ENCODE peak calls at places on chromosome 16, in four cellular contexts. One of them, this sample, is unnamed.

GRCh38 chr16:84650062-84650991 is 2.0 kb downstream of the KLHL36 start:
- DNase-seq in GM23338: no peak
- DNase-seq in fibroblast of lung: peak
- DNase-seq in SK-N-MC: no peak
- DNase-seq in this sample: no peak

GRCh38 chr16:50841081-50841886 is 99.4 kb downstream of the CYLD start:
- DNase-seq in GM23338: peak
- DNase-seq in fibroblast of lung: no peak
- DNase-seq in SK-N-MC: no peak
- DNase-seq in this sample: no peak

GRCh38 chr16:50011707-50012106 is 13.3 kb upstream of the CNEP1R1 start:
- DNase-seq in GM23338: no peak
- DNase-seq in fibroblast of lung: peak
- DNase-seq in SK-N-MC: no peak
- DNase-seq in this sample: peak

GRCh38 chr16:9843424-9844013 is 338.7 kb downstream of the GRIN2A start:
- DNase-seq in GM23338: no peak
- DNase-seq in fibroblast of lung: no peak
- DNase-seq in SK-N-MC: no peak
- DNase-seq in this sample: no peak

GRCh38 chr16:7177875-7178274 is 154.8 kb upstream of the RBFOX1 start:
- DNase-seq in GM23338: no peak
- DNase-seq in fibroblast of lung: no peak
- DNase-seq in SK-N-MC: no peak
- DNase-seq in this sample: no peak

GRCh38 chr16:70695351-70696070 is 9.7 kb upstream of the MTSS2 start:
- DNase-seq in GM23338: peak
- DNase-seq in fibroblast of lung: no peak
- DNase-seq in SK-N-MC: no peak
- DNase-seq in this sample: peak

GRCh38 chr16:2969545-2970521 is 685 bp downstream of the PAQR4 start:
- DNase-seq in GM23338: peak
- DNase-seq in fibroblast of lung: peak
- DNase-seq in SK-N-MC: no peak
- DNase-seq in this sample: peak

GRCh38 chr16:71499775-71500364 is 10.7 kb upstream of the ZNF19 start:
- DNase-seq in GM23338: peak
- DNase-seq in fibroblast of lung: peak
- DNase-seq in SK-N-MC: peak
- DNase-seq in this sample: peak

GRCh38 chr16:51854401-51854951 is 692.5 kb downstream of the TOX3 start:
- DNase-seq in GM23338: no peak
- DNase-seq in fibroblast of lung: no peak
- DNase-seq in SK-N-MC: no peak
- DNase-seq in this sample: no peak

GRCh38 chr16:51151951-51152663 is 1.0 kb upstream of the SALL1 start:
- DNase-seq in GM23338: peak
- DNase-seq in fibroblast of lung: peak
- DNase-seq in SK-N-MC: no peak
- DNase-seq in this sample: no peak

GRCh38 chr16:19223235-19223847 is 55.3 kb downstream of the SYT17 start:
- DNase-seq in GM23338: peak
- DNase-seq in fibroblast of lung: no peak
- DNase-seq in SK-N-MC: no peak
- DNase-seq in this sample: peak

GRCh38 chr16:76926595-76926994 is 264.4 kb upstream of the MON1B start:
- DNase-seq in GM23338: peak
- DNase-seq in fibroblast of lung: no peak
- DNase-seq in SK-N-MC: no peak
- DNase-seq in this sample: no peak

GRCh38 chr16:49731911-49732310 is 124.0 kb downstream of the ZNF423 start:
- DNase-seq in GM23338: no peak
- DNase-seq in fibroblast of lung: no peak
- DNase-seq in SK-N-MC: no peak
- DNase-seq in this sample: no peak

DNA sequence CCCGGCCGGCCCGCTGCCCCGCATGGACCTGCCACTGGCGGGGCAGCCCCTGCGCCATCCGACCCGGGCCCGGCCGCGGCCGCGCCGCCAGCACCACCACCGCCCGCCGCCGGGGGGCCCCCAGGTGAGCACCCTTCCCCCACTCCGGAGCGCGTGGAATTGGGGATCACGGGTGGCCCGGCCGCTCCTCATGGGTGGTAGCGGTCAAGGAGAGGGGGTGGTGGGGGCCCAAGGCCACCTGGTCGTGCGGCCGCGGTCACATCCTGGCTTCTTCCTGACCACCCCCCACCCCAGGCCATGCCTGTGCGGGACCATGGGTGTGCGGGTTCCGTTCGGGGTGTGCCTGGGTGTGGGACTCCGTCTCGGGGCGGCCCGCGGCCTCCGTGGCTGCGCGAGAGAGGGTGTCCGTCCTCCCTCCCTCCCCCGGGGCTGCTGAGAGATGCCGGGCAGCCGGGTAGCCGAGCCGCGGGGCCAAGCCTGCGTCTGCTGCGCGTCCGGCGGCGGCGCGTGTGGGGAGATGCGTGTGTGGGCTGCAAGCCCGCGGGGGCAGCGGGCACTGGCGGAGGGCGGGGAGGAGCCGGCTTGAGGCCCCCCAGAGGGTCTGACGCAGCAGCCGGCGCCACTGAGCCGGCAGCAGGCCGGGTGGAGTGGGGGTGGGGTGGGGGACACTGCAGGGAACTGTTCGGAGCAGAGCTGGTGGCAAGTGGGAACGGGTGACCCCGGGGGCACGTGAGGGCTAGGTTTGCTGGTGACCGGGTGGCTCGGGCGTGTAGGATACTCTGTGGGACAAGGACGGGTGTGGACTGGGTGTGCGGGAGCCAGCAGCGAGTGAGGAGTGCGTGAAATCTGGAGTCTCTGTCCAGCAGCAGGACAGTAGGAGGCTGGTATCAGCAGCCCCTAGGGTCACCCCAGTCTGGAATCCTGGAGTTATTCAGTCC is 6.7 kb downstream of the ACD start:
- DNase-seq in GM23338: no peak
- DNase-seq in fibroblast of lung: no peak
- DNase-seq in SK-N-MC: no peak
- DNase-seq in this sample: no peak
- TF ChIP-seq EZH2 in GM23338: no peak
- TF ChIP-seq EZH2 in fibroblast of lung: peak
- TF ChIP-seq EZH2 in SK-N-MC: no peak
- TF ChIP-seq EZH2 in this sample: no peak

DNA sequence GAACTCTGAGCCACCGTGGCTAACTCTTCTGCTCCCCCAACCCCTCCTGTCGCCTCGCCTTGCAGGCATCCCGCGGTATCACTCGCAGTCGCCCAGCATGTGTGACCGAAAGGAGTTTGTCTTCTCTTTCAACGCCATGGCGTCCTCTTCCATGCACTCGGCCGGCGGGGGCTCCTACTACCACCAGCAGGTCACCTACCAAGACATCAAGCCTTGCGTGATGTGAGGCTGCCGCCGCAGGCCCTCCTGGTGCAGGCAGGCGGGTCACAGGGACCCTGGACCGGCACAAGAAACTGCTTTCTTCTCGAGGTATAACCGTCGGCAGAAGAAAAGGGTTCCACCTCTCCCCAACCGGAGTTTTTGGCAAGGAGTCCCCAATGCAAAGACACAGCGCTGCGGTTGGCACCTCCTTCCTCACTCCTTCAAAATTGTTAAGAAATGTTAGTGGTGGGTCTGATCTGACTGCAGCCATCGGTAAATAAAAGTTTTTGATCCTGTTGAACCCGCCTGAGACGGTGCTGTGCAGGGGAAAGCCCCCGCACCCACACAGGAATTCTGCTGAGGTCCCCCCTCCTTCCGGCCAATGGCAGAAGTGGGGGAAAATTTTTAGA is 2.6 kb downstream of the FOXF1 start:
- DNase-seq in GM23338: no peak
- DNase-seq in fibroblast of lung: no peak
- DNase-seq in SK-N-MC: no peak
- DNase-seq in this sample: no peak
- TF ChIP-seq EZH2 in GM23338: peak
- TF ChIP-seq EZH2 in fibroblast of lung: no peak
- TF ChIP-seq EZH2 in SK-N-MC: no peak
- TF ChIP-seq EZH2 in this sample: no peak

GRCh38 chr16:4105848-4106247 is 10.4 kb downstream of the ADCY9 start:
- DNase-seq in GM23338: no peak
- DNase-seq in fibroblast of lung: no peak
- DNase-seq in SK-N-MC: no peak
- DNase-seq in this sample: no peak
- TF ChIP-seq EZH2 in GM23338: no peak
- TF ChIP-seq EZH2 in fibroblast of lung: no peak
- TF ChIP-seq EZH2 in SK-N-MC: no peak
- TF ChIP-seq EZH2 in this sample: no peak

DNA sequence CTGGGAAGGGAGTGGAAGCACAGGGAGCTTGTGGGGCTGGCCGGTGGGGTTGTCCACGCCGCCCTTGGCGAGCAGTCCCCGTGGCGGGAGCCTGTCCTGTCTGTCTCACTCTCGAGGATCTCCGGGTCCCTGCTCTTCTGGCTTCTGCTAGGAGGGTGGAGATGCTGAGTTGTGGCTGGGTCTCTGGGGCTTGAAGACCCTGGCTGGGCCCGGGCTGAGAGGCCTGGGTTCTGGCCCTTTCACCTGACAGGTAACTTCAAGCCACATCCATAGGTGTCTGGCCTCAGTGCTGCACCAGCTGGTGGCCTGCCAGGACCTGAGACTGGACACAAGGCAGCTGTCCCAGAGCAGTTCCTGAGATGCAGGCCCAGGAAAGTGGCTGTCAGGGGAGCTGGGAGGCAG is 46.7 kb downstream of the PRMT7 start:
- DNase-seq in GM23338: no peak
- DNase-seq in fibroblast of lung: no peak
- DNase-seq in SK-N-MC: no peak
- DNase-seq in this sample: no peak
- TF ChIP-seq EZH2 in GM23338: no peak
- TF ChIP-seq EZH2 in fibroblast of lung: no peak
- TF ChIP-seq EZH2 in SK-N-MC: no peak
- TF ChIP-seq EZH2 in this sample: no peak

DNA sequence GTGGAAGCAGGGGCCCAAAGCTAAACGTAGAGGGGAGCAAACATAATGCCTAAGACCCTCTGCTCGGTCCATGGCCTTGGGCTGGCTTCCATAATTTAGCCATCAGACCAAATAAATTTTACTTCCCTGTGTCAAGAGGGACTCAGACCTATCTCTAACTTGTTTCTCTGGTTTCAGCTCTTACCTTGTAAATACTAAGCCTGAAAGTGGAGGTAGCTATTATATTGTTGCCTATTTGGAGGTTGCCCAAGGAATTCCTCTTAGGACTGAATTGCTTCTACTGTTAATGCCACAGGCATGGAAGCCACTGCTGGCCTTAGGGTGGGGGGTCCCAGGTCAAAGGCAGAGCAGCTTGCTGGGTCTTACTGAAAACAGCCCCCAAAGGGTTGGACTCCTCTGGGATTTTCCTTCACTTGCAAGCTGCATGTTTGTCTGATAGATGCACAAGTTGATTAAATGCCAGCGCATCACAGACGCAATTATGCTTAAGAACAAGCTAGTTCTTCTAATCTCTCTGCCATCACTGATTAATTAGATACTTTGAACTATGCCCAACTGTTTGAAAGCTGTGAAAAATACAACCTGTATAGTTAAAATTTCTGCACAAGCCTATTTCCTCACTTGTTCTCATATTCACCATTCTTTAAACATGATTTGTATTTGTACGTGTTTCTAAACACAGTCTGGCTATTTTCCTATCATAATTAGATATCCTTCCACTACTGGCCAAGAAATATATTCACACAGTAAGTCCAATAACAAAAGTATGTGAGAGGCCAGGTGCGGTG is 67.9 kb upstream of the HAS3 start:
- DNase-seq in GM23338: no peak
- DNase-seq in fibroblast of lung: no peak
- DNase-seq in SK-N-MC: no peak
- DNase-seq in this sample: no peak
- TF ChIP-seq EZH2 in GM23338: no peak
- TF ChIP-seq EZH2 in fibroblast of lung: no peak
- TF ChIP-seq EZH2 in SK-N-MC: no peak
- TF ChIP-seq EZH2 in this sample: no peak

GRCh38 chr16:89085755-89086154 is 7.9 kb upstream of the ACSF3 start:
- DNase-seq in GM23338: no peak
- DNase-seq in fibroblast of lung: no peak
- DNase-seq in SK-N-MC: no peak
- DNase-seq in this sample: no peak

GRCh38 chr16:89081556-89081955 is 12.1 kb upstream of the ACSF3 start:
- DNase-seq in GM23338: no peak
- DNase-seq in fibroblast of lung: no peak
- DNase-seq in SK-N-MC: no peak
- DNase-seq in this sample: no peak

GRCh38 chr16:89084411-89084810 is 9.2 kb upstream of the ACSF3 start:
- DNase-seq in GM23338: no peak
- DNase-seq in fibroblast of lung: no peak
- DNase-seq in SK-N-MC: peak
- DNase-seq in this sample: no peak

GRCh38 chr16:89087922-89088321 is 5.7 kb upstream of the ACSF3 start:
- DNase-seq in GM23338: no peak
- DNase-seq in fibroblast of lung: no peak
- DNase-seq in SK-N-MC: no peak
- DNase-seq in this sample: no peak

DNA sequence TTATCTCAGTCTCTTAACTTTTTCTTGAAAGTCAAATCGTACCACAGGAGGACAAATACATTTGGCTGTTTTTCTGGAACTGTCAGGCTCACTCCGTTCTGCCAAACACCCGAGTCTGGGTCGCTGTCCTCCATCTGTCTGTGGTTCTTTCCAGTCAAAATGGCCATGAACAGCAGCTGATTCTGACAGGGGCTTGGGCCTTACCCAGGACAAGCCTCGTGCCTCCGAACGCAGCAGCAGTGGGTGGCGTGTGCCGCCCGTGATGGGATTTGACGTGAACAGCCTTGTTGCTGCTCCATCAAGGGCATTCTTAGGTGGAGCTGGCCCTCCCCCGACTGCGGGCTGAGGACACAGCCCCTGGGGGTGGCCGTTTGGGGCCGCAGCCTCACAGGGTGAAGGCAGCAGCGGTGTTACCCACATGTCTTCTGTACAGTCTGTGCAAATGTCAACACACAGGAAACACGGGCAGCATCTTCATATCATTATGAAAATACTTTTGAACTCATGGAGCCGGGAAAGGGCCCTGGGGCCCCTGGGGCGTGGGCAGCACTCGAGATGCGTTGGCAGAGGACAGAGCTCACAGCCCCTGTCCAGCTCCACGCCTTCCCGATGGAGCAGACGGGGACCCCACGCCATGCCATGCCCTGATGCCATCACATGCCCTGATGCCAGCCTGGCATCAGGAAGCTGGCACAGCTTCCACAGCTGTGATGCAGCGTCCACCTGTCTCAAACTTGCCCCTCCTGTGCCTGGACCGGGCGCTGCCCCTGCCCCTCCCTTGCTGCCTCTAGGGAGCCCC is 8.6 kb upstream of the ACSF3 start:
- DNase-seq in GM23338: no peak
- DNase-seq in fibroblast of lung: no peak
- DNase-seq in SK-N-MC: no peak
- DNase-seq in this sample: no peak
- TF ChIP-seq EZH2 in GM23338: no peak
- TF ChIP-seq EZH2 in fibroblast of lung: no peak
- TF ChIP-seq EZH2 in SK-N-MC: no peak
- TF ChIP-seq EZH2 in this sample: no peak